ENCODE peak calls at places on chromosomes 2 and 18, in six cellular contexts. One of them, this sample, is unnamed.

GRCh38 chr2:720842-721241 is 43.6 kb upstream of the TMEM18 start:
- DNase-seq in HCT116: no peak
- DNase-seq in brain microvascular endothelial cell: no peak
- DNase-seq in coronary artery: no peak
- DNase-seq in transverse colon: no peak
- DNase-seq in fibroblast of the aortic adventitia: no peak
- DNase-seq in this sample: no peak

GRCh38 chr2:239477606-239478005 is 76.8 kb upstream of the HDAC4 start:
- DNase-seq in coronary artery: no peak
- DNase-seq in transverse colon: no peak
- DNase-seq in brain microvascular endothelial cell: no peak
- DNase-seq in fibroblast of the aortic adventitia: no peak
- DNase-seq in HCT116: no peak
- DNase-seq in this sample: no peak

GRCh38 chr2:54962935-54963334 is 87.3 kb downstream of the RTN4 start:
- DNase-seq in transverse colon: peak
- DNase-seq in HCT116: no peak
- DNase-seq in brain microvascular endothelial cell: no peak
- DNase-seq in coronary artery: no peak
- DNase-seq in fibroblast of the aortic adventitia: no peak
- DNase-seq in this sample: no peak

GRCh38 chr18:75247041-75247551 is 36.5 kb downstream of the TSHZ1 start:
- DNase-seq in coronary artery: no peak
- DNase-seq in HCT116: no peak
- DNase-seq in brain microvascular endothelial cell: no peak
- DNase-seq in fibroblast of the aortic adventitia: peak
- DNase-seq in transverse colon: no peak
- DNase-seq in this sample: peak

GRCh38 chr2:38293152-38293865 is 83.8 kb downstream of the ATL2 start:
- DNase-seq in fibroblast of the aortic adventitia: no peak
- DNase-seq in coronary artery: no peak
- DNase-seq in brain microvascular endothelial cell: no peak
- DNase-seq in transverse colon: no peak
- DNase-seq in HCT116: no peak
- DNase-seq in this sample: no peak

GRCh38 chr2:240711296-240711695 is 19.6 kb downstream of the AQP12A start:
- DNase-seq in transverse colon: no peak
- DNase-seq in coronary artery: no peak
- DNase-seq in fibroblast of the aortic adventitia: no peak
- DNase-seq in HCT116: no peak
- DNase-seq in brain microvascular endothelial cell: no peak
- DNase-seq in this sample: no peak

GRCh38 chr2:161307676-161308075 is 549 bp upstream of the PSMD14 start:
- DNase-seq in coronary artery: no peak
- DNase-seq in transverse colon: no peak
- DNase-seq in fibroblast of the aortic adventitia: no peak
- DNase-seq in brain microvascular endothelial cell: no peak
- DNase-seq in HCT116: no peak
- DNase-seq in this sample: peak

GRCh38 chr2:234165421-234165820 is 114.9 kb downstream of the SPP2 start:
- DNase-seq in HCT116: no peak
- DNase-seq in coronary artery: no peak
- DNase-seq in brain microvascular endothelial cell: peak
- DNase-seq in fibroblast of the aortic adventitia: peak
- DNase-seq in transverse colon: no peak
- DNase-seq in this sample: no peak

GRCh38 chr2:219384872-219385271 is 2.8 kb downstream of the DNPEP start:
- DNase-seq in transverse colon: no peak
- DNase-seq in fibroblast of the aortic adventitia: peak
- DNase-seq in HCT116: no peak
- DNase-seq in brain microvascular endothelial cell: no peak
- DNase-seq in coronary artery: no peak
- DNase-seq in this sample: no peak

GRCh38 chr2:8609357-8609804 is 72.5 kb upstream of the ID2 start:
- DNase-seq in coronary artery: no peak
- DNase-seq in transverse colon: no peak
- DNase-seq in HCT116: no peak
- DNase-seq in fibroblast of the aortic adventitia: no peak
- DNase-seq in brain microvascular endothelial cell: no peak
- DNase-seq in this sample: no peak

DNA sequence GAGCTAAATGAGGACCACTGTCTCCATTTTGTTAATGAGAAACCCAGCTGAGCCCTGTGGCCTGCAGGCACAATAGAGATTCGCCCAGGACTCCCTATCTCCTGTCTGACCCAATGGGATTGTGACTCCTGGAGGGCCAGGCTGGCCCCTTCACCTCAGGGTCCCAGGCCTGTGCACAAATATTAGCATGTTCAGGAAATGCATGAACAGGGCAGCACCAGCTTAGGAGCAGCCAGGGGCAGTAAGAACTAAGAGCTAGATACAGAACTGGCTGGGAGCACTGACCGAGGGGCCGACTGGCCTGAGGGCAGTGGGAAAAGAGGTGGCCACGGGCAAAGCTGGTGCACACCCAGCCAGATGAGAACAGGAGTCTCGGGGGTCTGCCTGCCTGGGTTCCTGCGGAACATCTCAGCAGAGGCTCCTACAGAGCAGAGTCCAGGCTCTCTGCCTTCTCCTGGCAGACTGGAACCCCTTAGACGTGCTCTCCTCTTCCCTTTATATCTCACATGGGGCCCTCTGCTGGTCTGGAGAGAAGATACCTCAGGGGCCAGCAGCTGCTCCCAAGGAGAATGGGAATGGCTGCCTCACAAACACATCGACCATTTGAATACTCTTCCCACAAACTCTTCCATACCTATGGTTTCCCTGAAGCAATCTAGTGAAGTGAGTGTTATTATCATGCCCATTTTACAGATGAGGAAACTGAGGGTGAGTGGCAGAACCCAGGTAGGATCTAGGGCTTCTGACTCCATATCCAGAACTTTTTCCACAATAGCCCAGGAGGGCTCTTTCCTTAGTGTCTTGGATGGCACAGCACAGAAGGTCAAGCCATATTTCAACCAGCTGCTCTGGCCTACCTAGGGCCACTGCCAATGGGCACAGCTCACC is 77.6 kb upstream of the OTOF start:
- DNase-seq in coronary artery: no peak
- DNase-seq in fibroblast of the aortic adventitia: no peak
- DNase-seq in brain microvascular endothelial cell: no peak
- DNase-seq in transverse colon: no peak
- DNase-seq in HCT116: no peak
- DNase-seq in this sample: peak
- TF ChIP-seq CTCF in coronary artery: no peak
- TF ChIP-seq CTCF in fibroblast of the aortic adventitia: no peak
- TF ChIP-seq CTCF in brain microvascular endothelial cell: peak
- TF ChIP-seq CTCF in transverse colon: no peak
- TF ChIP-seq CTCF in HCT116: peak
- TF ChIP-seq CTCF in this sample: peak

GRCh38 chr2:120100627-120101026 is 87.8 kb downstream of the EPB41L5 start:
- DNase-seq in coronary artery: no peak
- DNase-seq in fibroblast of the aortic adventitia: no peak
- DNase-seq in transverse colon: no peak
- DNase-seq in brain microvascular endothelial cell: no peak
- DNase-seq in HCT116: no peak
- DNase-seq in this sample: no peak
- H3K4me3 ChIP-seq in coronary artery: no peak
- H3K4me3 ChIP-seq in fibroblast of the aortic adventitia: no peak
- H3K4me3 ChIP-seq in transverse colon: no peak
- H3K4me3 ChIP-seq in brain microvascular endothelial cell: no peak
- H3K4me3 ChIP-seq in HCT116: no peak
- H3K4me3 ChIP-seq in this sample: no peak

GRCh38 chr2:16425462-16426336 is 239.9 kb downstream of the CYRIA start:
- DNase-seq in fibroblast of the aortic adventitia: no peak
- DNase-seq in coronary artery: no peak
- DNase-seq in transverse colon: peak
- DNase-seq in brain microvascular endothelial cell: no peak
- DNase-seq in HCT116: no peak
- DNase-seq in this sample: no peak

GRCh38 chr2:16429002-16429401 is 236.6 kb downstream of the CYRIA start:
- DNase-seq in transverse colon: no peak
- DNase-seq in coronary artery: no peak
- DNase-seq in fibroblast of the aortic adventitia: no peak
- DNase-seq in HCT116: no peak
- DNase-seq in brain microvascular endothelial cell: no peak
- DNase-seq in this sample: no peak

GRCh38 chr2:16429431-16429830 is 236.2 kb downstream of the CYRIA start:
- DNase-seq in fibroblast of the aortic adventitia: no peak
- DNase-seq in brain microvascular endothelial cell: no peak
- DNase-seq in coronary artery: no peak
- DNase-seq in transverse colon: no peak
- DNase-seq in HCT116: no peak
- DNase-seq in this sample: no peak
- TF ChIP-seq CTCF in fibroblast of the aortic adventitia: no peak
- TF ChIP-seq CTCF in brain microvascular endothelial cell: no peak
- TF ChIP-seq CTCF in coronary artery: no peak
- TF ChIP-seq CTCF in transverse colon: no peak
- TF ChIP-seq CTCF in HCT116: no peak
- TF ChIP-seq CTCF in this sample: no peak

GRCh38 chr18:68721681-68722583 is 7.0 kb upstream of the TMX3 start:
- DNase-seq in brain microvascular endothelial cell: no peak
- DNase-seq in HCT116: no peak
- DNase-seq in coronary artery: no peak
- DNase-seq in fibroblast of the aortic adventitia: peak
- DNase-seq in transverse colon: no peak
- DNase-seq in this sample: no peak
- H3K4me3 ChIP-seq in brain microvascular endothelial cell: no peak
- H3K4me3 ChIP-seq in HCT116: no peak
- H3K4me3 ChIP-seq in coronary artery: peak
- H3K4me3 ChIP-seq in fibroblast of the aortic adventitia: peak
- H3K4me3 ChIP-seq in transverse colon: peak
- H3K4me3 ChIP-seq in this sample: no peak

This sample was measured in NB4.